ENCODE peak calls at places on chromosomes 16 and 17, in ten cellular contexts. G is lung; F is skeletal muscle cell; Q is glutamatergic neuron; N is T-cell; U is T follicular helper cell; R is stimulated activated CD4-positive, alpha-beta T cell treated with anti-CD3 and anti-CD28 coated beads, Interleukin-15, amount 100 ng/mL, for 24 hours; L is mucosa of gallbladder; Y is D341Med; B is GM10248. C is an unnamed sample.

GRCh38 chr17:78342438-78343098 is 17.3 kb downstream of the SOCS3 start:
- DNase-seq in R (no peak), G (no peak), L (peak; percentile 37), N (no peak), F (no peak), Q (no peak), B (no peak), U (no peak), Y (no peak), C (peak; percentile 56)

GRCh38 chr17:49588726-49589555 is 13.3 kb downstream of the NXPH3 start:
- DNase-seq in N (no peak), G (no peak), L (no peak), U (no peak), Y (no peak), R (no peak), B (no peak), F (peak; percentile 17), Q (no peak), C (no peak)

GRCh38 chr16:78763821-78764440 is 664.5 kb downstream of the WWOX start:
- DNase-seq in N (no peak), Y (no peak), G (no peak), L (no peak), R (no peak), B (no peak), Q (no peak), U (no peak), F (no peak), C (no peak)

GRCh38 chr17:21079196-21079595 is 36.4 kb upstream of the USP22 start:
- DNase-seq in N (no peak), L (no peak), F (no peak), Y (no peak), G (no peak), B (no peak), U (no peak), R (no peak), Q (no peak), C (no peak)

GRCh38 chr17:35809855-35810461 is 674 bp downstream of the TAF15 start:
- DNase-seq in R (no peak), B (no peak), Q (no peak), G (no peak), N (no peak), U (no peak), Y (peak; percentile 66), L (no peak), F (no peak), C (no peak)

GRCh38 chr17:6305613-6306360 is 129.1 kb downstream of the AIPL1 start:
- DNase-seq in F (no peak), Q (no peak), N (no peak), U (no peak), Y (no peak), B (no peak), G (no peak), L (no peak), R (no peak), C (no peak)

GRCh38 chr16:31452631-31453106 is 6.6 kb upstream of the ARMC5 start:
- DNase-seq in Q (no peak), R (no peak), N (no peak), B (no peak), U (no peak), L (no peak), Y (no peak), G (no peak), F (peak; percentile 83), C (no peak)

GRCh38 chr17:8739104-8739503 is 5.5 kb downstream of the CCDC42 start:
- DNase-seq in B (no peak), G (no peak), Q (no peak), R (no peak), L (no peak), U (no peak), F (no peak), Y (no peak), N (no peak), C (no peak)

GRCh38 chr17:76027159-76027839 is at the start of gene EVPL:
- DNase-seq in B (no peak), N (no peak), F (no peak), Y (no peak), G (peak; percentile 90), Q (no peak), U (no peak), R (no peak), L (peak; percentile 71), C (no peak)

GRCh38 chr16:50491516-50491915 is 56.7 kb upstream of the NKD1 start:
- DNase-seq in B (no peak), Y (no peak), F (no peak), R (no peak), L (no peak), N (no peak), U (no peak), Q (no peak), G (peak; percentile 20), C (no peak)

GRCh38 chr16:87382023-87382785 is 1.4 kb downstream of the FBXO31 start:
- DNase-seq in L (no peak), N (no peak), G (no peak), F (no peak), U (no peak), R (no peak), Q (no peak), B (no peak), Y (no peak), C (no peak)

GRCh38 chr17:10156579-10157488 is 41.6 kb downstream of the GAS7 start:
- DNase-seq in N (no peak), L (peak; percentile 56), R (no peak), U (no peak), B (peak; percentile 83), F (no peak), G (peak; percentile 57), Y (no peak), Q (no peak), C (peak; percentile 74)

GRCh38 chr17:70271672-70272071 is 102.3 kb downstream of the KCNJ2 start:
- DNase-seq in B (no peak), R (no peak), F (no peak), Y (peak; percentile 44), L (no peak), N (no peak), Q (no peak), G (no peak), U (no peak), C (no peak)

GRCh38 chr17:50518265-50519023 is 10.2 kb downstream of the MYCBPAP start:
- DNase-seq in U (no peak), Y (no peak), F (no peak), G (no peak), B (no peak), L (no peak), Q (peak; percentile 35), N (no peak), R (no peak), C (no peak)